ENCODE peak calls at places on chromosomes 3 and 15, in seven cellular contexts. One of them, this sample, is unnamed.

GRCh38 chr3:7188551-7188950 is 327.6 kb downstream of the GRM7 start:
- DNase-seq in SK-N-SH: no peak
- DNase-seq in H1: no peak
- DNase-seq in GM12878: no peak
- DNase-seq in HCT116: no peak
- DNase-seq in HepG2: no peak
- DNase-seq in K562: no peak
- DNase-seq in this sample: no peak

GRCh38 chr3:58578873-58579272 is 1.7 kb upstream of the FAM107A start:
- DNase-seq in SK-N-SH: no peak
- DNase-seq in H1: no peak
- DNase-seq in GM12878: no peak
- DNase-seq in HCT116: no peak
- DNase-seq in HepG2: no peak
- DNase-seq in K562: no peak
- DNase-seq in this sample: no peak

GRCh38 chr3:188712257-188712924 is 459.4 kb upstream of the TPRG1 start:
- DNase-seq in SK-N-SH: no peak
- DNase-seq in H1: no peak
- DNase-seq in GM12878: no peak
- DNase-seq in HCT116: no peak
- DNase-seq in HepG2: peak
- DNase-seq in K562: no peak
- DNase-seq in this sample: peak

GRCh38 chr3:197339841-197340520 is 41.6 kb upstream of the DLG1 start:
- DNase-seq in SK-N-SH: peak
- DNase-seq in H1: no peak
- DNase-seq in GM12878: no peak
- DNase-seq in HCT116: no peak
- DNase-seq in HepG2: peak
- DNase-seq in K562: no peak
- DNase-seq in this sample: no peak

GRCh38 chr3:128555098-128555825 is 62.3 kb upstream of the GATA2 start:
- DNase-seq in SK-N-SH: peak
- DNase-seq in H1: peak
- DNase-seq in GM12878: no peak
- DNase-seq in HCT116: no peak
- DNase-seq in HepG2: no peak
- DNase-seq in K562: no peak
- DNase-seq in this sample: no peak

GRCh38 chr3:134810052-134810435 is 15.0 kb downstream of the EPHB1 start:
- DNase-seq in SK-N-SH: no peak
- DNase-seq in H1: no peak
- DNase-seq in GM12878: no peak
- DNase-seq in HCT116: no peak
- DNase-seq in HepG2: no peak
- DNase-seq in K562: no peak
- DNase-seq in this sample: peak

GRCh38 chr3:197368821-197369220 is 70.4 kb upstream of the DLG1 start:
- DNase-seq in SK-N-SH: no peak
- DNase-seq in H1: no peak
- DNase-seq in GM12878: no peak
- DNase-seq in HCT116: no peak
- DNase-seq in HepG2: no peak
- DNase-seq in K562: no peak
- DNase-seq in this sample: no peak

GRCh38 chr3:143334231-143334630 is 214.7 kb downstream of the CHST2 start:
- DNase-seq in SK-N-SH: no peak
- DNase-seq in H1: no peak
- DNase-seq in GM12878: no peak
- DNase-seq in HCT116: no peak
- DNase-seq in HepG2: no peak
- DNase-seq in K562: no peak
- DNase-seq in this sample: no peak

GRCh38 chr3:150528359-150528797 is 17.9 kb downstream of the SERP1 start:
- DNase-seq in SK-N-SH: peak
- DNase-seq in H1: no peak
- DNase-seq in GM12878: no peak
- DNase-seq in HCT116: no peak
- DNase-seq in HepG2: no peak
- DNase-seq in K562: no peak
- DNase-seq in this sample: peak

GRCh38 chr3:79032686-79033318 is 735.0 kb downstream of the ROBO1 start:
- DNase-seq in SK-N-SH: peak
- DNase-seq in H1: no peak
- DNase-seq in GM12878: no peak
- DNase-seq in HCT116: no peak
- DNase-seq in HepG2: peak
- DNase-seq in K562: peak
- DNase-seq in this sample: peak

GRCh38 chr15:74398183-74398582 is 30.7 kb upstream of the CYP11A1 start:
- DNase-seq in SK-N-SH: no peak
- DNase-seq in H1: no peak
- DNase-seq in GM12878: no peak
- DNase-seq in HCT116: no peak
- DNase-seq in HepG2: no peak
- DNase-seq in K562: no peak
- DNase-seq in this sample: no peak

GRCh38 chr15:74318376-74319137 is 48.9 kb downstream of the CYP11A1 start:
- DNase-seq in SK-N-SH: no peak
- DNase-seq in H1: no peak
- DNase-seq in GM12878: no peak
- DNase-seq in HCT116: no peak
- DNase-seq in HepG2: no peak
- DNase-seq in K562: no peak
- DNase-seq in this sample: no peak

GRCh38 chr15:22979069-22979698 is 984 bp downstream of the CYFIP1 start:
- DNase-seq in SK-N-SH: peak
- DNase-seq in H1: peak
- DNase-seq in GM12878: no peak
- DNase-seq in HCT116: no peak
- DNase-seq in HepG2: peak
- DNase-seq in K562: peak
- DNase-seq in this sample: peak

GRCh38 chr3:147574622-147575021 is 165.5 kb downstream of the ZIC1 start:
- DNase-seq in SK-N-SH: no peak
- DNase-seq in H1: no peak
- DNase-seq in GM12878: no peak
- DNase-seq in HCT116: no peak
- DNase-seq in HepG2: no peak
- DNase-seq in K562: no peak
- DNase-seq in this sample: no peak

GRCh38 chr3:168338176-168338575 is 242.5 kb upstream of the GOLIM4 start:
- DNase-seq in SK-N-SH: no peak
- DNase-seq in H1: no peak
- DNase-seq in GM12878: no peak
- DNase-seq in HCT116: no peak
- DNase-seq in HepG2: no peak
- DNase-seq in K562: no peak
- DNase-seq in this sample: no peak

GRCh38 chr3:138974467-138974866 is 27.4 kb downstream of the FOXL2NB start:
- DNase-seq in SK-N-SH: no peak
- DNase-seq in H1: no peak
- DNase-seq in GM12878: no peak
- DNase-seq in HCT116: no peak
- DNase-seq in HepG2: no peak
- DNase-seq in K562: no peak
- DNase-seq in this sample: no peak

GRCh38 chr3:14520149-14520548 is 20.0 kb downstream of the GRIP2 start:
- DNase-seq in SK-N-SH: no peak
- DNase-seq in H1: no peak
- DNase-seq in GM12878: no peak
- DNase-seq in HCT116: no peak
- DNase-seq in HepG2: no peak
- DNase-seq in K562: peak
- DNase-seq in this sample: no peak
- TF ChIP-seq JUND in SK-N-SH: no peak
- TF ChIP-seq JUND in H1: no peak
- TF ChIP-seq JUND in GM12878: no peak
- TF ChIP-seq JUND in HCT116: no peak
- TF ChIP-seq JUND in HepG2: no peak
- TF ChIP-seq JUND in K562: no peak
- TF ChIP-seq JUND in this sample: no peak

GRCh38 chr3:127170794-127171193 is 22.1 kb upstream of the PRR23E start:
- DNase-seq in SK-N-SH: peak
- DNase-seq in H1: peak
- DNase-seq in GM12878: no peak
- DNase-seq in HCT116: no peak
- DNase-seq in HepG2: no peak
- DNase-seq in K562: no peak
- DNase-seq in this sample: no peak
- TF ChIP-seq JUND in SK-N-SH: no peak
- TF ChIP-seq JUND in H1: no peak
- TF ChIP-seq JUND in GM12878: no peak
- TF ChIP-seq JUND in HCT116: no peak
- TF ChIP-seq JUND in HepG2: no peak
- TF ChIP-seq JUND in K562: no peak
- TF ChIP-seq JUND in this sample: no peak

GRCh38 chr3:164155386-164155785 is 922.9 kb downstream of the SI start:
- DNase-seq in SK-N-SH: no peak
- DNase-seq in H1: no peak
- DNase-seq in GM12878: no peak
- DNase-seq in HCT116: no peak
- DNase-seq in HepG2: no peak
- DNase-seq in K562: no peak
- DNase-seq in this sample: no peak
- TF ChIP-seq JUND in SK-N-SH: no peak
- TF ChIP-seq JUND in H1: no peak
- TF ChIP-seq JUND in GM12878: no peak
- TF ChIP-seq JUND in HCT116: no peak
- TF ChIP-seq JUND in HepG2: no peak
- TF ChIP-seq JUND in K562: no peak
- TF ChIP-seq JUND in this sample: no peak

GRCh38 chr3:141998674-141999290 is 122.3 kb downstream of the ATP1B3 start:
- DNase-seq in SK-N-SH: peak
- DNase-seq in H1: no peak
- DNase-seq in GM12878: no peak
- DNase-seq in HCT116: no peak
- DNase-seq in HepG2: peak
- DNase-seq in K562: no peak
- DNase-seq in this sample: peak
- TF ChIP-seq JUND in SK-N-SH: no peak
- TF ChIP-seq JUND in H1: no peak
- TF ChIP-seq JUND in GM12878: no peak
- TF ChIP-seq JUND in HCT116: no peak
- TF ChIP-seq JUND in HepG2: no peak
- TF ChIP-seq JUND in K562: no peak
- TF ChIP-seq JUND in this sample: no peak

DNA sequence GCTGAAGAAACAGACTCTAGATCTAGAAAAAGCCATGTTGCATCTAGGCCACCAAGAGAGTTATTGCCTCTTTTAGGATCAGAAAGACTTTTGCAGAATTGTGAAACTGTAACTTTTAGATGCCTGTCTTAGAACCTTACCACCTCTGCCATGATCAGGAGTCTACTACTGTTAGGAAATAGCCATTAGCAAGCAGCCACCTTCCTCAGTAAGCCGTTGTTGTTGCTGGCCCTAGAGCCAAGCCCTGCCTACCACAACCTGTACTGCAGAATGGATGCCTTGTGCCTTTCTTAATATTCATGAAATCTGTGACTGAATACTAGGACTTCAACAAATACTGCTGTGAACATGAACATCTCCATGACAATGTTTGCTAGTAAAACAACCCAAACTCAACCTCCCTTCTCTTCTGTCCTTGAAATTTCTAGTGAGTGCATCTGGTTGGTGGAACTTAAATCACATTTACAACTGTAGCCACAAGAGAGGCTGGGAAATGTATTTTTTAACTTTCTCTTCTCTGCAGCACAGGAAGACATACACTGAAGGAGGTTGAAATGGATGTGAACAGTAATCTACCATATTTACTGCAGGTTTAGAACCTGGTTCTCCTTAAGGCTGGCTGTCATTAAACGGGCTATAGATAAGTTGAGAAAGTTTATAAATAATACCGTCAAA is 20.7 kb downstream of the RASA2 start:
- DNase-seq in SK-N-SH: no peak
- DNase-seq in H1: no peak
- DNase-seq in GM12878: no peak
- DNase-seq in HCT116: no peak
- DNase-seq in HepG2: no peak
- DNase-seq in K562: no peak
- DNase-seq in this sample: no peak
- TF ChIP-seq JUND in SK-N-SH: no peak
- TF ChIP-seq JUND in H1: no peak
- TF ChIP-seq JUND in GM12878: no peak
- TF ChIP-seq JUND in HCT116: no peak
- TF ChIP-seq JUND in HepG2: no peak
- TF ChIP-seq JUND in K562: no peak
- TF ChIP-seq JUND in this sample: no peak

DNA sequence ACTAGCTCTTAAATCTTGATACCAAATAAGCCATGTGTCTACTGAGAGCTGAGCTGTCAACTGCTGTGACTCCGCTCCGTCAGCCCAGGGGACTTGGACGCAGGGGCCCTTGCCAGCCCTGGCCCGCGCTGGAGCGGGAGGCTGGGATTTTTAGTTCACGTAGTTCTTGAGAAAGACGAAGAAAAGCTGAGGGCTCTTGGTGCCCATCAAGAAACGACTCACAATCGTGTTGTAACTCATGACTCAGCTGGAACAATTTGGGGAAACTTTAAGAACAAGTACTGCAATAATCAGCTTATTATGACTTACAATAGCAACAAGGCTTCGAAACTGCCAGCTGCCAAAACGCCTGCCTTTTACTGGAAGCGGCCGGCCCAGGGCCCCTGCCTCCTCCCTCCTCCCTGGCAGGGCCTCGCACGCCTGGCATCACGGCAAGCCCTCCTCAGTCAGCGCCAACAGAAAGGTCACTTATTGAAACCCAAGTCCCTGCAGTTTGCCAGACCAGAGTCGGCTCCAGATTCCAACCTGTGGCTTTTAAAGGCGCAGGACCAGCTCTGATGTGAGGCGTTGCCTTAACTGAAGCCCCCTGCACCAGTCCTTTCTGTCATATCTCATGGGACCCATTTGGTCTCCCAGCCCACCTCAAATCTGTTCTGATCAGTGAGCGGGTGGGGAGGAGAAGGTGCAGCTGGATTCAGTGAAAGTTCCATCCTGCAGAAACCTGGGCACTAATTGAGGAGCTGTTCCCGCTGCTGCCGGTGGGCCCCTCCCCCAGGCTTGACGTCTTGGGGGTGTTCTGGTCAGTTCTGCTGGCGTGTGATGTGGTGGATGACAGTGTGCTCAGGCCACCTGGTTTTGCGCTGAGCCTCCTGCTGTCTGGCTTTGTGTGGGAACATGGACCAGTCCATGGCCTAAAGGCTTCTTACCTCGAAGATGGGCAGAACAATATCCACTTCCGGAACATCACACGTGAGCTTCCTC is 60.1 kb downstream of the RGMA start:
- DNase-seq in SK-N-SH: no peak
- DNase-seq in H1: no peak
- DNase-seq in GM12878: no peak
- DNase-seq in HCT116: no peak
- DNase-seq in HepG2: no peak
- DNase-seq in K562: no peak
- DNase-seq in this sample: no peak
- TF ChIP-seq JUND in SK-N-SH: no peak
- TF ChIP-seq JUND in H1: no peak
- TF ChIP-seq JUND in GM12878: no peak
- TF ChIP-seq JUND in HCT116: peak
- TF ChIP-seq JUND in HepG2: no peak
- TF ChIP-seq JUND in K562: no peak
- TF ChIP-seq JUND in this sample: no peak

This sample was measured in T47D.